ENCODE peak calls at places on chromosomes 5 and 9, in five cellular contexts. C is CD8-positive, alpha-beta T cell; X is fibroblast of mammary gland; R is lower leg skin; Y is type B pancreatic cell. L is an unnamed sample.

GRCh38 chr9:3330792-3331420 is 194.9 kb downstream of the RFX3 start:
- DNase-seq in C (no peak), X (peak), R (no peak), Y (no peak), L (no peak)

GRCh38 chr9:107732781-107733529 is 243.4 kb upstream of the KLF4 start:
- DNase-seq in C (no peak), X (peak), R (peak), Y (no peak), L (no peak)

GRCh38 chr5:133222979-133223378 is 171.2 kb downstream of the HSPA4 start:
- DNase-seq in C (no peak), X (no peak), R (peak), Y (no peak), L (no peak)

GRCh38 chr5:160119142-160119904 is at the start of gene PWWP2A:
- DNase-seq in C (peak), X (peak), R (peak), Y (peak), L (peak)

GRCh38 chr5:87340716-87341115 is 72.0 kb downstream of the CCNH start:
- DNase-seq in C (no peak), X (no peak), R (no peak), Y (no peak), L (no peak)

GRCh38 chr5:175873090-175873454 is 1.7 kb downstream of the CPLX2 start:
- DNase-seq in C (no peak), X (no peak), R (no peak), Y (no peak), L (no peak)

GRCh38 chr9:129936222-129936621 is 101.0 kb downstream of the USP20 start:
- DNase-seq in C (no peak), X (no peak), R (peak), Y (no peak), L (no peak)

GRCh38 chr5:143806568-143806967 is 5.4 kb upstream of the HMHB1 start:
- DNase-seq in C (no peak), X (no peak), R (no peak), Y (no peak), L (no peak)

GRCh38 chr5:67972027-67972822 is 243.3 kb upstream of the PIK3R1 start:
- DNase-seq in C (no peak), X (no peak), R (no peak), Y (no peak), L (no peak)

GRCh38 chr5:151085517-151086031 is 4.7 kb upstream of the TNIP1 start:
- DNase-seq in C (no peak), X (peak), R (peak), Y (no peak), L (no peak)

GRCh38 chr5:157371655-157372471 is 88.2 kb upstream of the NIPAL4 start:
- DNase-seq in C (no peak), X (no peak), R (no peak), Y (no peak), L (no peak)

GRCh38 chr5:5667136-5667554 is 244.7 kb downstream of the ICE1 start:
- DNase-seq in C (no peak), X (no peak), R (no peak), Y (no peak), L (no peak)

GRCh38 chr9:75087279-75087823 is 604 bp downstream of the NMRK1 start:
- DNase-seq in C (peak), X (peak), R (no peak), Y (no peak), L (no peak)

GRCh38 chr9:131810351-131811170 is 70.7 kb upstream of the RAPGEF1 start:
- DNase-seq in C (no peak), X (no peak), R (no peak), Y (no peak), L (no peak)

GRCh38 chr5:112186401-112186990 is 232.6 kb downstream of the EPB41L4A start:
- DNase-seq in C (no peak), X (peak), R (no peak), Y (no peak), L (no peak)

GRCh38 chr9:106878943-106879916 is 16.3 kb downstream of the ZNF462 start:
- DNase-seq in C (no peak), X (peak), R (peak), Y (no peak), L (no peak)

GRCh38 chr5:53424691-53425597 is 55.5 kb upstream of the FST start:
- DNase-seq in C (no peak), X (peak), R (no peak), Y (no peak), L (no peak)
- TF ChIP-seq CTCF in C (no peak), X (no peak), R (no peak), Y (no peak), L (no peak)

DNA sequence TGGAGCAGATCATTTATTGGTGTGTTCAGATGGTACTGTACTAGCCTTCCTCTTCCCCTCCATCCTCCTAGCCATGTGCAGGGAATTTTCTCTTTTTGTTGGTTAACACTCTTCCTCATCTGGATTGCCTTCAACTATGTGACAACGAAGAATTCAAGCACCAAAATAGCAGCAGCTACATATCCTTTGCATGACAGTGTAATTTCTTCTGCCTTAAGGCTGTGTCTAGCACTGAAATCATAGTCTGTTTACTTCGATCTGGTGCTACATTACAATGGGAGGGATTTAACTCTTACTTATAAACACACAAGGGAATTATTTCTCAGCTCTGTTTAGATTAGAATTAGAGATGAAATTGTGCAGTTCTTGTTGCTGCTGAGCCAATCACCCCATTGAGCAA is 260.4 kb downstream of the ARL15 start:
- DNase-seq in C (no peak), X (peak), R (no peak), Y (no peak), L (no peak)
- TF ChIP-seq CTCF in C (no peak), X (no peak), R (no peak), Y (no peak), L (no peak)

DNA sequence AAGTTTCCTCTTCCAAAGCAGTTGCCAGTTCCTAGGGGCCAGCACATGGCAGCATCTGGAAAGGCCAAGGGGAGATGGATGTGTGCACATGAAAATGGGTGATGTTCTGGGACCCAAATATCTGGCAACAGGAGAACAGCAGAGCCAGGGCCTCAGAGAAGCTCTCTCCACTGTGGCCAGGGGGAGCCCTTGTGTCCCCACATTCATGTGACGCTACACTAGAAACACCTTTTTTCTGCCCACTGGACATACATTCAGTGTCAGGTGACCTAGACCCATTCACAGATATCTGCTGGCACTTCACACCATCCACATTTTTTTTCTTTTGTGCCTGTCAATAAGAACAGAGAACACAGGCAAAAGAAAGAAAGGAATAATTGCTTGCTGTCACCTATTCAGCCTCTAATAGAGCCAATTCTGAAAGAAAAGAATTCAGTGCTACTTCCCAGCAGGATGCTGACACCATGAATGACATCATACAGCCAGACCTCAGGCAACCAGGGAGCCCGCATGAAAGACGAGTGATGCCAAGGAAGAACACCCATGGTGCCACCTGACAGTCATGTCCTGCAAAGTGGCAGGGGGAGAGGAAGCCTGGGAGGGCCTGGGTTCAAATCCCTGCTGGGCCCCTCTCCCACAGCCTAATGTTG is 205.1 kb upstream of the TAS2R1 start:
- DNase-seq in C (no peak), X (no peak), R (no peak), Y (no peak), L (no peak)
- TF ChIP-seq CTCF in C (no peak), X (no peak), R (no peak), Y (peak), L (no peak)

DNA sequence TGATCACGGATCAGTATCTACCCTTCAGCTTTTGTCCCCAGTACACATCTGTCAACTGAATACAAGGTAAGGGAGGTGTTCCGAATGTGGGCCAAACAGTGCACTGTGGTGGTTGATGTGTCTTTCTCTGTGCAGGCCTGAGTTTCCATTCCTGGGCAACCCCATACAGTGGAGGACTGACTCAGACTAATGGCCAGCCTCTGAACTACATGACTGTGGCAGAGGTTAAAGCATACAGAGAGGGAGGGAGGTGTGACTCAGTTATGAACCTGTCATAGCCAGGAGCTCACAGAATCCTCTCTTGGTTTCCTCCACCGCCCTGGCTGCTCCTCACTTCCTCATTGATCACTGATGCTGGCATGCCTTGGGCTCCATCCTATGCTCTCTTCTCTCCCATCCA is 136.4 kb upstream of the TAS2R1 start:
- DNase-seq in C (no peak), X (peak), R (no peak), Y (no peak), L (no peak)
- TF ChIP-seq CTCF in C (no peak), X (no peak), R (no peak), Y (no peak), L (no peak)

GRCh38 chr9:91177081-91177480 is 184.6 kb downstream of the AUH start:
- DNase-seq in C (peak), X (no peak), R (peak), Y (peak), L (no peak)
- TF ChIP-seq CTCF in C (no peak), X (no peak), R (no peak), Y (no peak), L (no peak)

GRCh38 chr9:78857371-78858225 is 560.7 kb downstream of the PSAT1 start:
- DNase-seq in C (no peak), X (no peak), R (no peak), Y (no peak), L (no peak)

GRCh38 chr9:78858266-78858665 is 561.3 kb downstream of the PSAT1 start:
- DNase-seq in C (no peak), X (no peak), R (no peak), Y (no peak), L (no peak)

GRCh38 chr9:78856781-78857180 is 559.9 kb downstream of the PSAT1 start:
- DNase-seq in C (no peak), X (no peak), R (no peak), Y (no peak), L (no peak)

GRCh38 chr9:78863531-78863930 is 566.6 kb downstream of the PSAT1 start:
- DNase-seq in C (no peak), X (no peak), R (no peak), Y (no peak), L (no peak)

GRCh38 chr9:78860806-78861475 is 564.0 kb downstream of the PSAT1 start:
- DNase-seq in C (no peak), X (peak), R (no peak), Y (no peak), L (no peak)
- TF ChIP-seq CTCF in C (no peak), X (peak), R (no peak), Y (no peak), L (no peak)

DNA sequence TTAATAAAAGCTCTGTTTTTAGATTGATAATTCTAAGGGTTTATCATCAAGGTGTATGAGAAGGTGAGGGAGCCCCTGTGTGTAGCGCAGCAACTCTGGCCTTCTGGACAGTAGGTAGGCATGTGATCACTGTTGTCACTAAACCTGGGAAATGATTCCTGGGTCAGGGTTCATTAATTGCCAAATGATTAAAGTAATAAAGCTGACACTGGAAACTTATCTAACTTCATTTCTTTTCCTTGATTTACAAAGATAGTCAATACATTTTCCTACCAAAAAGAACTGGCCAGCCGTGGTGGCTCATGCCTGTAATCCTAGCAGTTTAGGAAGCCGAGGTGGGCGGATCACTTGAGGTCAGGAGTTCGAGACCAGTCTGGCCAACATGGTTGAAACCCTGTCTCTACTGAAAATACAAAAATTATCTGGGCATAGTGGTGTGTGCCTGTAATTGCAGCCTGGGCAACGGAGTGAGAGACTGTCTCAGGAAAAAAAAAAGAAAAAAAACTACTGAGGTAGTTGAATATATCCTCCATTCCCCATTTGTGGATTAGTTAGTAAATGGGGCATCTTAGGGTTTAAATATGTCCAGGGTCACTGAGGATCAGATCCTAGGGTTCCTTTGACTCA is 2.4 kb downstream of the EHMT1 start:
- DNase-seq in C (no peak), X (peak), R (no peak), Y (no peak), L (no peak)
- TF ChIP-seq CTCF in C (no peak), X (peak), R (no peak), Y (peak), L (no peak)

GRCh38 chr9:134551657-134552348 is 89.8 kb upstream of the COL5A1 start:
- DNase-seq in C (no peak), X (peak), R (peak), Y (no peak), L (no peak)
- TF ChIP-seq CTCF in C (no peak), X (no peak), R (no peak), Y (no peak), L (no peak)

L was measured in activated B cell treated with CpG ODN at 0.5 μM for 24 hours.